ENCODE peak calls at places on chromosomes 4 and X, in eight cellular contexts. One of them, this sample, is unnamed.

GRCh38 chr4:140151700-140152014 is 2.3 kb downstream of the MAML3 start:
- DNase-seq in HT1080: peak
- DNase-seq in substantia nigra: peak
- DNase-seq in pons: peak
- DNase-seq in AG09309: no peak
- DNase-seq in ureter: peak
- DNase-seq in SW480: peak
- DNase-seq in T-cell: no peak
- DNase-seq in this sample: peak

GRCh38 chr4:10083861-10084641 is 32.5 kb downstream of the WDR1 start:
- DNase-seq in HT1080: no peak
- DNase-seq in substantia nigra: no peak
- DNase-seq in pons: no peak
- DNase-seq in AG09309: no peak
- DNase-seq in ureter: no peak
- DNase-seq in SW480: no peak
- DNase-seq in T-cell: no peak
- DNase-seq in this sample: no peak

GRCh38 chr4:683982-684571 is 4.9 kb downstream of the SLC49A3 start:
- DNase-seq in HT1080: peak
- DNase-seq in substantia nigra: peak
- DNase-seq in pons: peak
- DNase-seq in AG09309: no peak
- DNase-seq in ureter: peak
- DNase-seq in SW480: peak
- DNase-seq in T-cell: no peak
- DNase-seq in this sample: peak

GRCh38 chr4:174526731-174527130 is 4.4 kb upstream of the HPGD start:
- DNase-seq in HT1080: no peak
- DNase-seq in substantia nigra: no peak
- DNase-seq in pons: no peak
- DNase-seq in AG09309: no peak
- DNase-seq in ureter: no peak
- DNase-seq in SW480: no peak
- DNase-seq in T-cell: no peak
- DNase-seq in this sample: no peak

GRCh38 chr4:109007976-109008375 is 245.1 kb upstream of the ETNPPL start:
- DNase-seq in HT1080: no peak
- DNase-seq in substantia nigra: no peak
- DNase-seq in pons: no peak
- DNase-seq in AG09309: no peak
- DNase-seq in ureter: no peak
- DNase-seq in SW480: no peak
- DNase-seq in T-cell: no peak
- DNase-seq in this sample: no peak

GRCh38 chr4:8171941-8172924 is 13.6 kb upstream of the ABLIM2 start:
- DNase-seq in HT1080: no peak
- DNase-seq in substantia nigra: no peak
- DNase-seq in pons: no peak
- DNase-seq in AG09309: no peak
- DNase-seq in ureter: no peak
- DNase-seq in SW480: no peak
- DNase-seq in T-cell: no peak
- DNase-seq in this sample: no peak

GRCh38 chr4:40327340-40327739 is 7.8 kb upstream of the CHRNA9 start:
- DNase-seq in HT1080: no peak
- DNase-seq in substantia nigra: no peak
- DNase-seq in pons: peak
- DNase-seq in AG09309: no peak
- DNase-seq in ureter: no peak
- DNase-seq in SW480: no peak
- DNase-seq in T-cell: no peak
- DNase-seq in this sample: no peak

GRCh38 chr4:2802618-2803531 is 10.0 kb downstream of the SH3BP2 start:
- DNase-seq in HT1080: no peak
- DNase-seq in substantia nigra: no peak
- DNase-seq in pons: no peak
- DNase-seq in AG09309: no peak
- DNase-seq in ureter: no peak
- DNase-seq in SW480: no peak
- DNase-seq in T-cell: no peak
- DNase-seq in this sample: no peak

GRCh38 chrX:57528670-57529255 is 63.0 kb upstream of the ZXDB start:
- DNase-seq in HT1080: peak
- DNase-seq in substantia nigra: no peak
- DNase-seq in pons: no peak
- DNase-seq in AG09309: no peak
- DNase-seq in ureter: no peak
- DNase-seq in SW480: peak
- DNase-seq in T-cell: no peak
- DNase-seq in this sample: peak

This sample was measured in hepatocyte.